ENCODE peak calls at places on chromosomes 1 and 21, in four cellular contexts. O is IMR-90, B is K562, R is endothelial cell of umbilical vein. N is an unnamed sample.

GRCh38 chr1:156366378-156366777 is 2.6 kb upstream of the RHBG start:
- DNase-seq in R (no peak), O (no peak), B (no peak), N (no peak)

GRCh38 chr1:38917337-38917736 is 24.3 kb downstream of the RHBDL2 start:
- DNase-seq in R (no peak), O (no peak), B (no peak), N (no peak)

GRCh38 chr1:203046984-203047630 is 20.8 kb downstream of the PPFIA4 start:
- DNase-seq in R (peak; percentile 44), O (peak; percentile 87), B (no peak), N (no peak)

GRCh38 chr1:240965581-240966091 is 353.7 kb upstream of the GREM2 start:
- DNase-seq in B (no peak), O (no peak), R (no peak), N (no peak)

GRCh38 chr21:37939838-37940237 is 23.6 kb upstream of the KCNJ6 start:
- DNase-seq in R (no peak), B (no peak), O (no peak), N (no peak)

GRCh38 chr1:30188999-30189398 is 534.4 kb downstream of the MATN1 start:
- DNase-seq in B (no peak), O (no peak), R (no peak), N (no peak)

GRCh38 chr1:82371844-82372498 is 571.2 kb downstream of the ADGRL2 start:
- DNase-seq in R (no peak), B (no peak), O (no peak), N (no peak)

GRCh38 chr1:179926494-179927205 is 28.0 kb upstream of the CEP350 start:
- DNase-seq in O (peak; percentile 81), R (no peak), B (no peak), N (peak; percentile 13)

GRCh38 chr1:36705629-36706028 is 222.9 kb upstream of the CSF3R start:
- DNase-seq in B (no peak), O (no peak), R (no peak), N (no peak)

GRCh38 chr1:205247130-205247921 is 19.6 kb downstream of the TMCC2 start:
- DNase-seq in R (no peak), O (peak; percentile 61), B (no peak), N (no peak)

GRCh38 chr21:28074676-28075075 is 918.0 kb downstream of the LTN1 start:
- DNase-seq in O (no peak), B (peak; percentile 0), R (no peak), N (no peak)

GRCh38 chr1:2443285-2444137 is 31.1 kb upstream of the PEX10 start:
- DNase-seq in R (no peak), B (peak; percentile 42), O (no peak), N (no peak)

GRCh38 chr1:86504130-86504479 is 35.4 kb downstream of the CLCA1 start:
- DNase-seq in R (no peak), B (no peak), O (no peak), N (no peak)

GRCh38 chr1:101308001-101308659 is 71.3 kb downstream of the S1PR1 start:
- DNase-seq in R (no peak), B (no peak), O (no peak), N (no peak)

GRCh38 chr1:199799116-199799515 is 228.4 kb upstream of the NR5A2 start:
- DNase-seq in O (no peak), R (no peak), B (no peak), N (no peak)

GRCh38 chr1:98323906-98324358 is 337.6 kb upstream of the SNX7 start:
- DNase-seq in R (peak; percentile 86), B (no peak), O (peak; percentile 96), N (peak; percentile 84)

GRCh38 chr1:184330884-184331283 is 55.9 kb upstream of the C1orf21 start:
- DNase-seq in B (no peak), O (no peak), R (no peak), N (no peak)

GRCh38 chr1:183416850-183417690 is 1.1 kb downstream of the NMNAT2 start:
- DNase-seq in R (peak; percentile 51), O (peak; percentile 43), B (peak; percentile 19), N (no peak)

GRCh38 chr1:207579436-207579799 is 65.5 kb upstream of the CR1L start:
- DNase-seq in B (peak; percentile 68), R (peak; percentile 70), O (peak; percentile 60), N (no peak)

GRCh38 chr1:36133484-36133883 is 8.5 kb upstream of the COL8A2 start:
- DNase-seq in B (no peak), O (peak; percentile 94), R (peak; percentile 89), N (peak; percentile 75)

GRCh38 chr1:5908461-5909375 is 83.5 kb downstream of the NPHP4 start:
- DNase-seq in R (no peak), B (no peak), O (no peak), N (no peak)

GRCh38 chr1:167442854-167443565 is 75.3 kb downstream of the CD247 start:
- DNase-seq in R (no peak), B (no peak), O (no peak), N (no peak)

GRCh38 chr1:236172041-236172579 is 29.8 kb downstream of the GPR137B start:
- DNase-seq in R (no peak), O (no peak), B (no peak), N (no peak)

GRCh38 chr1:167704767-167705166 is 17.0 kb upstream of the MPZL1 start:
- DNase-seq in B (no peak), R (no peak), O (no peak), N (no peak)

GRCh38 chr1:30515746-30516504 is 207.5 kb downstream of the MATN1 start:
- DNase-seq in O (no peak), R (no peak), B (no peak), N (no peak)

GRCh38 chr1:163137556-163138265 is 65.0 kb downstream of the RGS5 start:
- DNase-seq in O (no peak), R (no peak), B (no peak), N (no peak)

GRCh38 chr1:68116643-68117235 is 66.3 kb upstream of the DIRAS3 start:
- DNase-seq in B (peak; percentile 48), O (peak; percentile 61), R (peak; percentile 53), N (no peak)

GRCh38 chr1:109282952-109283747 is at the start of gene PSRC1:
- DNase-seq in R (peak; percentile 96), O (peak; percentile 96), B (peak; percentile 99), N (peak; percentile 72)
- H3K9me1 ChIP-seq in R (no peaks in the 10 kb centered on the region), O (peaks cover 4% of the 10 kb centered on the region), B (no peaks in the 10 kb centered on the region), N (no peaks in the 10 kb centered on the region)

GRCh38 chr1:211518330-211519289 is 26.6 kb upstream of the RD3 start:
- DNase-seq in R (no peak), O (no peak), B (no peak), N (no peak)

GRCh38 chr1:211520641-211521040 is 28.7 kb upstream of the RD3 start:
- DNase-seq in R (peak; percentile 29), O (no peak), B (no peak), N (no peak)

GRCh38 chr1:211519602-211520001 is 27.6 kb upstream of the RD3 start:
- DNase-seq in O (no peak), R (no peak), B (no peak), N (no peak)

GRCh38 chr1:211522804-211523203 is 30.8 kb upstream of the RD3 start:
- DNase-seq in R (no peak), B (no peak), O (no peak), N (no peak)

DNA sequence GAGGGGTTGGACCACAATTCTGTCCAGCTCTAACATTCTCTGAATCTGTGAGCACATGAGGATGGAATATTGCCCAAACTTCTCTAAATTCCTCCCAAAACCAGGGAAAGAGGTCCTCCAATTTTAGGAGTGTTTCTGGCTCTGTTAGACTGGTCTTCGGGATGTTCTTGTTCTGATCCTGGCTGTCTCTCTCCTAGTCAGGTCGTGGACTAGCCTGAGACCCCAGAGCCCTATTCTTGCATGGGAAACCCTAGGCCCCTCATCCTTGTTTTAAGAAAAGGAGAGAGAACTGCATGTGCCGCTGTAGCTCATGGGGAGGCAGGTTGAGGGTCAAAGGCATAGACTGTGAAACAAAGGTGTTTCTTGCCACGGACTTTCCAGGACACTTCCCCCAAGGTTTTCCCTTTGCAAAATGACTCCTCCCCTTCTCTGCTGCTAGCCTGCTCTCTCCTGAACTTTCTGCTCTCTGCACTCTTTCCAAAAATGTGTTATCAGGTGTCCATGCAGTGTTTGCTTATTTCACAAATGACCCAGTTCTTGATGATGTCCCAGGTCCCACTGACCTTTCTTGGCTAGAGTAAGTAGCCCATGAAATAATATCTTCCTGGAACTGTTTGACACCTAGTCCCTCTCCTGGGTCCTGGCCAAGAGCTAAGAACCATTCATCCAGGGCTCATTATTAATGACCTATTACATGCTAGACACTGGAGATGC is 29.3 kb upstream of the RD3 start:
- DNase-seq in R (no peak), B (no peak), O (no peak), N (no peak)
- H3K9ac ChIP-seq in R (no peak overlapping the region), B (no peak overlapping the region), O (no peak overlapping the region), N (no peak overlapping the region)

DNA sequence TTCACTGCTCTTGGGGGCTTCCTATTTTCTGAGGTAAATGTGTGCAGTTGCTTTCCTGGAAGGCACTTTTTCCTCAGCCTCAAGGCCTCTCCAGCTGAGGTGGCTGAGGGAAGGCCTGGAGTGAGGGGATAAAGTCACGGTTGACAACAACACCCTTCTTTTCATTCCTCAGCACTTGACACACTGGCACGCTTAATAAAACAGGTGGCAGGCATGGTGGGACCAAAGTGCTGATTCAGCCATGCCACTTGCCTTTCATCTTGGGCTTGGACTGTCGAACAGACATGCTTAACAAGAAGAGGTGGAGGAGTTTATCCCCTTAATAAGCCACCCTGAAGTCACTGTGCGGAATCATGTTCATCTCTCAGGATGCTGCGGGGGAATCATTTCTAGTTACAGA is 23.6 kb upstream of the GRHL3 start:
- DNase-seq in R (no peak), B (no peak), O (no peak), N (no peak)
- H3K9me1 ChIP-seq in R (no peaks in the 10 kb centered on the region), B (peaks cover 5% of the 10 kb centered on the region), O (peaks cover 12% of the 10 kb centered on the region), N (no peaks in the 10 kb centered on the region)

GRCh38 chr1:7068552-7068951 is 283.3 kb downstream of the CAMTA1 start:
- DNase-seq in B (no peak), O (no peak), R (no peak), N (no peak)

GRCh38 chr1:7069888-7070287 is 284.6 kb downstream of the CAMTA1 start:
- DNase-seq in O (no peak), B (no peak), R (peak; percentile 1), N (no peak)

GRCh38 chr1:7070389-7071029 is 285.3 kb downstream of the CAMTA1 start:
- DNase-seq in O (peak; percentile 72), R (peak; percentile 69), B (peak; percentile 64), N (no peak)
- H3K9ac ChIP-seq in O (no peak overlapping the region), R (no peak overlapping the region), B (no peak overlapping the region), N (no peak overlapping the region)

GRCh38 chr21:42465008-42465878 is 30.8 kb downstream of the RSPH1 start:
- DNase-seq in B (peak; percentile 45), O (no peak), R (no peak), N (no peak)

GRCh38 chr21:42467613-42467983 is 28.4 kb downstream of the RSPH1 start:
- DNase-seq in B (no peak), O (no peak), R (no peak), N (no peak)

GRCh38 chr21:42468511-42469131 is 27.4 kb downstream of the RSPH1 start:
- DNase-seq in B (no peak), R (no peak), O (no peak), N (no peak)

GRCh38 chr21:42469272-42469671 is 26.8 kb downstream of the RSPH1 start:
- DNase-seq in B (no peak), O (no peak), R (no peak), N (no peak)

GRCh38 chr21:42466700-42467612 is 29.1 kb downstream of the RSPH1 start:
- DNase-seq in O (peak; percentile 7), B (peak; percentile 63), R (no peak), N (no peak)
- H3K9me1 ChIP-seq in O (no peaks in the 10 kb centered on the region), B (no peaks in the 10 kb centered on the region), R (no peaks in the 10 kb centered on the region), N (no peaks in the 10 kb centered on the region)

GRCh38 chr1:177252877-177253276 is 82.1 kb downstream of the BRINP2 start:
- DNase-seq in B (no peak), R (no peak), O (no peak), N (no peak)
- H3K9ac ChIP-seq in B (no peak overlapping the region), R (no peak overlapping the region), O (no peak overlapping the region), N (no peak overlapping the region)

N was measured in keratinocyte.